ENCODE peak calls at places on chromosome 18, in nine cellular contexts. T, A, B, U, S, L, P, K and X are unnamed samples. For H3K4me1, the result is how much of the 10 kb centered on the place peaks cover.

GRCh38 chr18:57208056-57208455 is 61.2 kb downstream of the BOD1L2 start:
- DNase-seq in T (no peak), A (no peak), B (no peak), U (no peak), S (no peak), L (no peak), P (no peak), K (no peak), X (no peak)

GRCh38 chr18:6728318-6728717 is 1.2 kb upstream of the ARHGAP28 start:
- DNase-seq in T (no peak), A (no peak), B (no peak), U (no peak), S (no peak), L (no peak), P (no peak), K (no peak), X (no peak)

GRCh38 chr18:9661564-9661963 is 46.5 kb upstream of the RAB31 start:
- DNase-seq in T (no peak), A (no peak), B (no peak), U (no peak), S (no peak), L (no peak), P (no peak), K (peak), X (peak)

GRCh38 chr18:3062798-3063563 is 50.0 kb upstream of the LPIN2 start:
- DNase-seq in T (peak), A (peak), B (peak), U (peak), S (peak), L (peak), P (peak), K (peak), X (peak)

GRCh38 chr18:36381075-36381474 is 83.6 kb downstream of the FHOD3 start:
- DNase-seq in T (no peak), A (no peak), B (no peak), U (no peak), S (no peak), L (no peak), P (no peak), K (no peak), X (no peak)

GRCh38 chr18:8841781-8842485 is 136.6 kb downstream of the MTCL1 start:
- DNase-seq in T (no peak), A (no peak), B (peak), U (no peak), S (no peak), L (no peak), P (no peak), K (no peak), X (peak)

GRCh38 chr18:8705280-8705940 is at the start of gene MTCL1:
- DNase-seq in T (peak), A (peak), B (peak), U (no peak), S (peak), L (peak), P (no peak), K (peak), X (peak)

GRCh38 chr18:9403795-9404564 is 69.4 kb downstream of the TWSG1 start:
- DNase-seq in T (no peak), A (peak), B (no peak), U (no peak), S (peak), L (no peak), P (peak), K (peak), X (no peak)

GRCh38 chr18:10453885-10454772 is at the start of gene APCDD1:
- DNase-seq in T (no peak), A (peak), B (peak), U (no peak), S (peak), L (no peak), P (peak), K (peak), X (peak)

GRCh38 chr18:69400976-69401474 is 337 bp downstream of the DOK6 start:
- DNase-seq in T (no peak), A (peak), B (no peak), U (no peak), S (peak), L (peak), P (peak), K (peak), X (peak)

GRCh38 chr18:45008694-45009372 is 328.1 kb downstream of the SETBP1 start:
- DNase-seq in T (no peak), A (peak), B (no peak), U (no peak), S (no peak), L (no peak), P (no peak), K (no peak), X (no peak)

GRCh38 chr18:21820035-21820810 is 79.6 kb downstream of the MIB1 start:
- DNase-seq in T (no peak), A (no peak), B (peak), U (no peak), S (peak), L (peak), P (no peak), K (peak), X (peak)

GRCh38 chr18:61702007-61702406 is 190.8 kb downstream of the RNF152 start:
- DNase-seq in T (no peak), A (no peak), B (peak), U (no peak), S (no peak), L (peak), P (no peak), K (no peak), X (peak)

GRCh38 chr18:22489694-22490093 is 72.0 kb upstream of the CTAGE1 start:
- DNase-seq in T (no peak), A (no peak), B (peak), U (no peak), S (no peak), L (no peak), P (no peak), K (no peak), X (peak)

DNA sequence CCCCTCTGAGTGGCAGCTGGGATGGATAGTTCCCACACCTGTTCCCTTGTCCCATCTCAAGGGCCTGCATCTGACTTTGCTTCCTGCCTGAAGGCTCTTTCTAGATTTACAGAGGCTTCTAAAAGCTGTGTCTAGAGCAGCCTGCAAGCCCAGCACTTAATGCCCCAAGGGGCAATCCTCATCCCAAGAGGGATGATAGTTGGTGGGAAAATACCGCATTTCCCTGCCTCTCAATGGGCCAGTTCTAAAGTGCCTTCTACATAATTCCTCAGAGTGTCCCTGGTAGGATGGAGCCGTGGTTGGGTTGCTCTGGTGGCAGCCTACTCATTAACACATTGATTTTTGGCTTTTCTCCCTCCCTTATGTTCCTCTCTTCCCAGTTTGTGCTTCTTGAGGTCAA is 29.5 kb downstream of the LAMA3 start:
- DNase-seq in T (no peak), A (no peak), B (no peak), U (no peak), S (no peak), L (no peak), P (no peak), K (no peak), X (no peak)
- H3K4me1 ChIP-seq in T (under half), A (under half), B (under half), U (under half), S (under half), L (under half), P (under half), K (under half), X (half or more)

GRCh38 chr18:50654211-50654610 is 94.3 kb downstream of the MAPK4 start:
- DNase-seq in T (no peak), A (no peak), B (no peak), U (no peak), S (no peak), L (no peak), P (no peak), K (no peak), X (no peak)

GRCh38 chr18:50654658-50655550 is 95.0 kb downstream of the MAPK4 start:
- DNase-seq in T (no peak), A (peak), B (no peak), U (no peak), S (peak), L (no peak), P (no peak), K (no peak), X (no peak)

GRCh38 chr18:50651334-50651733 is 91.4 kb downstream of the MAPK4 start:
- DNase-seq in T (no peak), A (no peak), B (peak), U (no peak), S (no peak), L (no peak), P (no peak), K (no peak), X (no peak)

GRCh38 chr18:50656396-50656795 is 96.5 kb downstream of the MAPK4 start:
- DNase-seq in T (no peak), A (no peak), B (no peak), U (no peak), S (no peak), L (no peak), P (no peak), K (no peak), X (peak)

GRCh38 chr18:50653402-50654093 is 93.7 kb downstream of the MAPK4 start:
- DNase-seq in T (no peak), A (peak), B (no peak), U (no peak), S (no peak), L (no peak), P (no peak), K (no peak), X (no peak)
- H3K4me1 ChIP-seq in T (under half), A (under half), B (under half), U (under half), S (under half), L (under half), P (under half), K (under half), X (under half)

GRCh38 chr18:32042337-32042736 is 23.7 kb downstream of the RNF125 start:
- DNase-seq in T (no peak), A (no peak), B (no peak), U (no peak), S (no peak), L (no peak), P (no peak), K (no peak), X (no peak)
- H3K4me1 ChIP-seq in T (half or more), A (under half), B (under half), U (under half), S (under half), L (under half), P (under half), K (under half), X (under half)

GRCh38 chr18:58316943-58317342 is 272.9 kb downstream of the NEDD4L start:
- DNase-seq in T (no peak), A (no peak), B (no peak), U (peak), S (no peak), L (no peak), P (no peak), K (no peak), X (no peak)

GRCh38 chr18:58315739-58316215 is 271.8 kb downstream of the NEDD4L start:
- DNase-seq in T (no peak), A (peak), B (peak), U (no peak), S (no peak), L (peak), P (no peak), K (no peak), X (no peak)

GRCh38 chr18:58314284-58314683 is 270.3 kb downstream of the NEDD4L start:
- DNase-seq in T (no peak), A (peak), B (peak), U (no peak), S (no peak), L (peak), P (peak), K (no peak), X (peak)

GRCh38 chr18:58315041-58315440 is 271.0 kb downstream of the NEDD4L start:
- DNase-seq in T (no peak), A (no peak), B (no peak), U (no peak), S (no peak), L (no peak), P (no peak), K (no peak), X (no peak)

DNA sequence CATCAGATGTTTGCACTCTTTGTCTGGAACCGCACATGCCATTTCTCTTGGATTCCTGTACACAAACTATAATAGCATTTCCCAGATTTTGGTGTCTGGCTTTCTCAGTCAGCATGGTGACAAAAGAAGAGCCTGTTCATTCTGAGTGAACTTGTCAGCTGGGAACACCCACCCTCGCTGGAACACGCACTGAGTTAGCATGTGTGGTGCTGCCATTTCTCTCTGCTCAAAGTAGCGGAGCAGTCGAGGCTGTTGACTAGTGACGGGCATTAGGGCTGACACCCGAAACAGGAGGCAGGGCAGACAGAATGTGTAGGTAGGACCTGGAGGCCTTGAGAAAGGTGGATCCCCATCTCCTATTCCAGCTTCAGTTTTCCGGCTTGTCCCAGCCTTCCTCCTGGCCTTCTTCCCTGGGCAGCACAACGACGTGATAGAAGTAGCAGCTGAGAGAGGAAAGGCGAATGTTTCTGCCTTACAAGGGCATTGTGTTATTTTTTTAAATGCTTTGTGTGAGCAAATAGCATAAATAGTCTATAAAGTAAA is 272.4 kb downstream of the NEDD4L start:
- DNase-seq in T (no peak), A (no peak), B (no peak), U (no peak), S (no peak), L (no peak), P (no peak), K (no peak), X (no peak)
- H3K4me1 ChIP-seq in T (under half), A (under half), B (under half), U (under half), S (under half), L (under half), P (under half), K (under half), X (under half)

GRCh38 chr18:78727877-78728276 is 251.7 kb upstream of the SALL3 start:
- DNase-seq in T (no peak), A (no peak), B (no peak), U (no peak), S (no peak), L (no peak), P (no peak), K (no peak), X (no peak)

GRCh38 chr18:78728301-78729098 is 251.1 kb upstream of the SALL3 start:
- DNase-seq in T (no peak), A (no peak), B (no peak), U (no peak), S (no peak), L (no peak), P (no peak), K (no peak), X (no peak)

GRCh38 chr18:78725426-78725825 is 254.2 kb upstream of the SALL3 start:
- DNase-seq in T (no peak), A (no peak), B (no peak), U (no peak), S (no peak), L (no peak), P (no peak), K (no peak), X (no peak)

GRCh38 chr18:78726326-78727056 is 253.1 kb upstream of the SALL3 start:
- DNase-seq in T (no peak), A (no peak), B (no peak), U (no peak), S (no peak), L (no peak), P (no peak), K (no peak), X (no peak)

DNA sequence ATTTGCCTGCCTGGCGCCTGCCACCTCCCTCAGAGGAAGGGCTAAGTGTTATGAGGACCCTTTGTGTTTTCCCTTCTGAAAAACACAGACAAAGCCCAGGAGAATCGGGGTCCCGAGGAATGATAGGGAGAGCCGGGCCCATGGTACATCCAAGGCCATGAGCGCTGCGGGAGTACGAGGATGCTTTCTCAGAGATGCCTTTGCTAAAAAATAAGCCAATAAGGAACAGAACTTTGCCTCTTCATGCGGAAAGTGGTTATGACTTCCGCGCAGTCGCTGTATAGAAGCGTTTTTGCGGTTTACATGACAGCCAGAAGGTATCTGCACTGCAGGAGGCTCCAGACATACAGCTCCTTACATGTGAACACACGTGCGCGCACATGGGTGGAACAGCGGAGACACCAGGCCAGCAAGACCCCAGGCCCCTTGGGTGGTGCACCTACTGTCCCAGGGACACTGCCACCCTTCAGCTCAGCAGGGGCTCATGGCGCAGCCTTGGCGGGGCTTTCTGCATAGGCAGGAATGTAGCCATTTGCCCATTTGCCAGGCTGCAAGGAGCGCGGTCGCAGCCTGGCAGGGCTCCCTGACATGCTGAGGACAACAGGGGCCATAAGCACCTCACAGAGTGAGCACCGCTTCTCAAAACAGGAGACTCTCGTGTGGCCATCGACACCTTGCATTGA is 252.4 kb upstream of the SALL3 start:
- DNase-seq in T (no peak), A (no peak), B (no peak), U (no peak), S (no peak), L (no peak), P (no peak), K (no peak), X (no peak)
- H3K4me1 ChIP-seq in T (under half), A (under half), B (under half), U (under half), S (under half), L (under half), P (under half), K (under half), X (under half)

DNA sequence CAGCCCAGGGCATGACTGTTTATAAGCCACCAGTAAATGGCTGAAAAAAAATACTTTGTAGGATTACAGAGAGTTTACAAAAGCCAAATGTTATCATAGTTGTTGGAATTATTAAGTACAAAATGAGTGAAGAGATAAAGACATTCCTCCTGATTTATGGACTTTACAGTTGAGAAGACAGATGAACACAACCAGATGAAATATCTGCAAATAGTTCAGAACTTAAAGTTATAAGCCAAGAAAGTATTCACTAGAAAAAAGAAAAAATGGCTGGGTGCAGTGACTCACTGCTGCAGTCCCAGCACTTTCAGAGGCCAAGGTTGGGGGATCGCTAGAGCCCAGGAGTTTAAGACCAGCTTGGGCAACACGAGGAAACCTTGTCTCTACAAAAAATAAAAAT is 11.2 kb downstream of the PMAIP1 start:
- DNase-seq in T (no peak), A (no peak), B (no peak), U (no peak), S (no peak), L (no peak), P (no peak), K (no peak), X (peak)
- H3K4me1 ChIP-seq in T (under half), A (under half), B (under half), U (under half), S (under half), L (under half), P (under half), K (under half), X (under half)

GRCh38 chr18:32095156-32095555 is 3.5 kb downstream of the RNF138 start:
- DNase-seq in T (no peak), A (no peak), B (no peak), U (no peak), S (no peak), L (no peak), P (no peak), K (no peak), X (no peak)

GRCh38 chr18:32093106-32093511 is 1.4 kb downstream of the RNF138 start:
- DNase-seq in T (peak), A (peak), B (peak), U (peak), S (peak), L (peak), P (peak), K (peak), X (peak)

GRCh38 chr18:32095571-32096229 is 4.0 kb downstream of the RNF138 start:
- DNase-seq in T (no peak), A (no peak), B (no peak), U (no peak), S (no peak), L (no peak), P (no peak), K (no peak), X (no peak)

GRCh38 chr18:32093523-32093922 is 1.8 kb downstream of the RNF138 start:
- DNase-seq in T (no peak), A (no peak), B (no peak), U (no peak), S (no peak), L (no peak), P (no peak), K (no peak), X (no peak)

DNA sequence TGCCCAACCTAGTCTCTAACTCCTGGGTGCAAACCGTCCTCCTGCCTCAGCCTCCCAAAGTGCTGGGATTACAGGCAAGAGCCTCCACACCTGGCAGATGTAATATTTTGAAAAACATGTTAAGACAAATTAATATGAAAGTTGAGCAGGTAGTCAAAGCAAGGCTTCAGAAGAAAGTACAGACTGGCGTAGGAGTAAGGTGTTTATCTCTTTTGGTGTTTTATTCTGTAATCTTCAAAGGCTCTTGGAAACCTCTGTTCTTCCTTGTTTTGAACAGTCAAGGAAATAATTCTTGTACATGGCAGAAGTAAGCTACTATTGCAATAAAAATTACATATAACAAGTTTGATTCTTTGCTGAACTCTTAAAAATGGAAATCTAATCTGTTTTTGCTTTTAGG is 5.3 kb downstream of the RNF138 start:
- DNase-seq in T (no peak), A (no peak), B (no peak), U (peak), S (no peak), L (no peak), P (no peak), K (no peak), X (no peak)
- H3K4me1 ChIP-seq in T (half or more), A (under half), B (under half), U (under half), S (under half), L (under half), P (under half), K (under half), X (under half)

DNA sequence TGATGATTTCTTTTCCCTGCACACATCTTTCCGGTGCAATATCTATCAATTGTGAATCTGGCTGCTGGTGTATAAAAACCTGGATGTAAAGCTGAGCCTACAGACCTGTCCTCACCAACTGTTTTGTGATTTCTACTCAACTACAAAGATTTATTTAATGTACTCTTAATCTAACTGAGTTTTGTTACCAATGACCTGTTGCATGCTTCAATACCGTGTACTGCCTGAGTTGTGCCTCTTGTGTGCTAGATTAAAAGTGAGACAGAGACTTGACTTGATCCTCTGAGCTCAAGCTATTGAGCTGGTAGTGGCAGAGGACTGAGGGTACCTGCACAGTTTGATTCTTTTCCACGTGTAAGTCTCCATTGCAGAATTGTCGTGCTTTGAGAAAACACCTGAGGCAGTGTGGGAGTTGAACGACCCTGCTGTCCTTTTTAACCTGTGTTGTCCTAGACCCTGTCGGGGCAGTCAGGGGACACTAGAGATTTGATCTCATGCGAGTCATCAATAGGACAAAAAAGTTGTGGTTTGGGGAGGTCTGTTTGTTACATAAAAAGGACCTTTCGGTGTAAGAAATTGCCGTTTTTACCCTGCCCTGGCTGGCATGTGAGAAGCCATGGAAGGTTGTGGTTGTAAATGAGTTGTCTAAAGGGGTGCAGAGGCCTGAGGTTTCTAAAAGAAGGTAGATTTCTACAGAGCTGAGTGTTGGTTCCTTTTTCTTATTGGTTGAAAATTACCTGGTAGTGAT is 231.3 kb downstream of the ALPK2 start:
- DNase-seq in T (no peak), A (no peak), B (no peak), U (no peak), S (no peak), L (no peak), P (no peak), K (no peak), X (no peak)
- H3K4me1 ChIP-seq in T (under half), A (under half), B (under half), U (under half), S (under half), L (under half), P (under half), K (under half), X (under half)